ENCODE peak calls at places on chromosomes 3 and 15, in ten cellular contexts. W is Jurkat, Clone E6-1; Y is skeletal muscle cell; S is activated gamma-delta T cell treated with Interleukin-2 at 50 U/mL for 16 hours; P is amygdala; A is activated CD8-positive, alpha-beta memory T cell treated with anti-CD3 and anti-CD28 coated beads for 24 hours; I is activated CD4-positive, alpha-beta T cell treated with anti-CD3 and anti-CD28 coated beads, Interleukin-2, amount 10 ng/mL, durations not matched to agents 24 days and 14 days; N is hypothalamus; R is NCI-H510A treated with DMSO at 0.1 percent for 48 hours; D is bronchial epithelial cell. L is an unnamed sample.
A peak's percentile ranks its signal among the peaks of the same experiment; 100 is the strongest.

GRCh38 chr3:85576091-85576690 is 617.4 kb downstream of the CADM2 start:
- DNase-seq in R (peak; percentile 35), S (peak; percentile 13), W (peak; percentile 62), Y (no peak), I (peak; percentile 83), N (peak; percentile 17), D (peak; percentile 56), A (peak; percentile 57), P (peak; percentile 61), L (peak; percentile 70)

GRCh38 chr3:69746119-69746518 is 6.9 kb downstream of the MITF start:
- DNase-seq in P (no peak), W (no peak), Y (no peak), R (no peak), S (no peak), D (no peak), A (no peak), I (no peak), N (no peak), L (no peak)

GRCh38 chr3:88005066-88005465 is 53.7 kb downstream of the CGGBP1 start:
- DNase-seq in D (peak; percentile 39), S (no peak), R (peak; percentile 4), I (no peak), P (no peak), W (peak; percentile 39), Y (peak; percentile 9), A (no peak), N (no peak), L (peak; percentile 47)

GRCh38 chr3:99808163-99808794 is 9.4 kb upstream of the CMSS1 start:
- DNase-seq in A (no peak), S (peak; percentile 34), D (peak; percentile 74), Y (peak; percentile 52), W (peak; percentile 58), I (peak; percentile 81), N (no peak), P (no peak), R (peak; percentile 19), L (peak; percentile 74)

GRCh38 chr3:37519661-37520060 is 342.0 kb upstream of the CTDSPL start:
- DNase-seq in D (no peak), Y (no peak), S (no peak), W (no peak), N (no peak), A (no peak), P (no peak), I (no peak), R (no peak), L (no peak)

GRCh38 chr3:61601831-61602230 is 40.5 kb downstream of the PTPRG start:
- DNase-seq in R (no peak), Y (no peak), P (no peak), I (no peak), D (no peak), A (no peak), W (no peak), S (no peak), N (no peak), L (no peak)

GRCh38 chr15:51444112-51444511 is 102.7 kb downstream of the GLDN start:
- DNase-seq in D (no peak), W (no peak), A (no peak), P (no peak), S (no peak), I (no peak), N (no peak), Y (no peak), R (no peak), L (no peak)

GRCh38 chr3:57147071-57147470 is 18.1 kb downstream of the IL17RD start:
- DNase-seq in W (no peak), S (no peak), D (no peak), I (no peak), A (no peak), N (no peak), Y (no peak), P (no peak), R (no peak), L (no peak)

GRCh38 chr15:78048410-78048946 is 29.0 kb downstream of the TBC1D2B start:
- DNase-seq in I (peak; percentile 67), A (no peak), W (no peak), P (no peak), Y (no peak), N (no peak), R (no peak), S (no peak), D (no peak), L (no peak)